ENCODE peak calls at places on chromosomes 3 and 15, in five cellular contexts. One of them, this sample, is unnamed.

GRCh38 chr3:174168538-174169254 is 690.4 kb upstream of the NAALADL2 start:
- DNase-seq in naive thymus-derived CD4-positive, alpha-beta T cell: no peak
- DNase-seq in adipocyte: no peak
- DNase-seq in glutamatergic neuron: no peak
- DNase-seq in NCI-H748 treated with DMSO at 0.1 percent for 48 hours: no peak
- DNase-seq in this sample: no peak

GRCh38 chr15:50765202-50765967 is at the start of gene SPPL2A:
- DNase-seq in glutamatergic neuron: peak; percentile 88
- DNase-seq in adipocyte: peak; percentile 92
- DNase-seq in NCI-H748 treated with DMSO at 0.1 percent for 48 hours: peak; percentile 8
- DNase-seq in naive thymus-derived CD4-positive, alpha-beta T cell: peak; percentile 57
- DNase-seq in this sample: peak; percentile 96

GRCh38 chr15:40094156-40094555 is 14.5 kb downstream of the BMF start:
- DNase-seq in adipocyte: no peak
- DNase-seq in glutamatergic neuron: no peak
- DNase-seq in NCI-H748 treated with DMSO at 0.1 percent for 48 hours: no peak
- DNase-seq in naive thymus-derived CD4-positive, alpha-beta T cell: no peak
- DNase-seq in this sample: no peak

GRCh38 chr15:80105193-80105984 is 45.9 kb downstream of the ZFAND6 start:
- DNase-seq in naive thymus-derived CD4-positive, alpha-beta T cell: no peak
- DNase-seq in adipocyte: peak; percentile 33
- DNase-seq in NCI-H748 treated with DMSO at 0.1 percent for 48 hours: no peak
- DNase-seq in glutamatergic neuron: no peak
- DNase-seq in this sample: no peak

GRCh38 chr15:91102546-91103330 is 2.7 kb downstream of the SV2B start:
- DNase-seq in glutamatergic neuron: no peak
- DNase-seq in adipocyte: no peak
- DNase-seq in NCI-H748 treated with DMSO at 0.1 percent for 48 hours: no peak
- DNase-seq in naive thymus-derived CD4-positive, alpha-beta T cell: no peak
- DNase-seq in this sample: no peak

GRCh38 chr3:157438371-157438735 is 1.7 kb downstream of the PTX3 start:
- DNase-seq in naive thymus-derived CD4-positive, alpha-beta T cell: no peak
- DNase-seq in adipocyte: peak; percentile 48
- DNase-seq in NCI-H748 treated with DMSO at 0.1 percent for 48 hours: no peak
- DNase-seq in glutamatergic neuron: no peak
- DNase-seq in this sample: peak; percentile 34

GRCh38 chr3:24495334-24495994 is 814 bp upstream of the THRB start:
- DNase-seq in adipocyte: no peak
- DNase-seq in glutamatergic neuron: peak; percentile 36
- DNase-seq in NCI-H748 treated with DMSO at 0.1 percent for 48 hours: no peak
- DNase-seq in naive thymus-derived CD4-positive, alpha-beta T cell: no peak
- DNase-seq in this sample: peak; percentile 49

GRCh38 chr3:60774617-60775016 is 476.6 kb downstream of the FHIT start:
- DNase-seq in naive thymus-derived CD4-positive, alpha-beta T cell: no peak
- DNase-seq in NCI-H748 treated with DMSO at 0.1 percent for 48 hours: no peak
- DNase-seq in adipocyte: no peak
- DNase-seq in glutamatergic neuron: no peak
- DNase-seq in this sample: no peak

GRCh38 chr3:134618473-134618860 is 32.4 kb downstream of the KY start:
- DNase-seq in NCI-H748 treated with DMSO at 0.1 percent for 48 hours: no peak
- DNase-seq in naive thymus-derived CD4-positive, alpha-beta T cell: no peak
- DNase-seq in adipocyte: no peak
- DNase-seq in glutamatergic neuron: no peak
- DNase-seq in this sample: no peak

GRCh38 chr3:48039487-48040190 is 23.4 kb upstream of the MAP4 start:
- DNase-seq in adipocyte: peak; percentile 76
- DNase-seq in NCI-H748 treated with DMSO at 0.1 percent for 48 hours: no peak
- DNase-seq in glutamatergic neuron: no peak
- DNase-seq in naive thymus-derived CD4-positive, alpha-beta T cell: no peak
- DNase-seq in this sample: no peak

GRCh38 chr3:172522871-172523818 is at the start of gene TNFSF10:
- DNase-seq in glutamatergic neuron: no peak
- DNase-seq in naive thymus-derived CD4-positive, alpha-beta T cell: peak; percentile 70
- DNase-seq in adipocyte: peak; percentile 55
- DNase-seq in NCI-H748 treated with DMSO at 0.1 percent for 48 hours: no peak
- DNase-seq in this sample: no peak

GRCh38 chr3:98580774-98581365 is 12.5 kb downstream of the CPOX start:
- DNase-seq in glutamatergic neuron: no peak
- DNase-seq in adipocyte: no peak
- DNase-seq in naive thymus-derived CD4-positive, alpha-beta T cell: no peak
- DNase-seq in NCI-H748 treated with DMSO at 0.1 percent for 48 hours: no peak
- DNase-seq in this sample: no peak

GRCh38 chr15:52728899-52729298 is 49.7 kb upstream of the ATOSA start:
- DNase-seq in NCI-H748 treated with DMSO at 0.1 percent for 48 hours: no peak
- DNase-seq in glutamatergic neuron: no peak
- DNase-seq in adipocyte: peak; percentile 63
- DNase-seq in naive thymus-derived CD4-positive, alpha-beta T cell: no peak
- DNase-seq in this sample: no peak

GRCh38 chr3:156808025-156808424 is 18.1 kb upstream of the LEKR1 start:
- DNase-seq in naive thymus-derived CD4-positive, alpha-beta T cell: no peak
- DNase-seq in glutamatergic neuron: no peak
- DNase-seq in NCI-H748 treated with DMSO at 0.1 percent for 48 hours: no peak
- DNase-seq in adipocyte: no peak
- DNase-seq in this sample: no peak

GRCh38 chr3:72754582-72754981 is 93.7 kb downstream of the SHQ1 start:
- DNase-seq in NCI-H748 treated with DMSO at 0.1 percent for 48 hours: no peak
- DNase-seq in glutamatergic neuron: no peak
- DNase-seq in naive thymus-derived CD4-positive, alpha-beta T cell: no peak
- DNase-seq in adipocyte: no peak
- DNase-seq in this sample: no peak

GRCh38 chr3:42184622-42185010 is 81.4 kb downstream of the CCK start:
- DNase-seq in NCI-H748 treated with DMSO at 0.1 percent for 48 hours: no peak
- DNase-seq in adipocyte: no peak
- DNase-seq in naive thymus-derived CD4-positive, alpha-beta T cell: no peak
- DNase-seq in glutamatergic neuron: no peak
- DNase-seq in this sample: no peak

GRCh38 chr3:105843895-105844500 is 24.8 kb downstream of the CBLB start:
- DNase-seq in adipocyte: no peak
- DNase-seq in NCI-H748 treated with DMSO at 0.1 percent for 48 hours: no peak
- DNase-seq in glutamatergic neuron: no peak
- DNase-seq in naive thymus-derived CD4-positive, alpha-beta T cell: no peak
- DNase-seq in this sample: no peak

This sample was measured in D341Med.